ENCODE peak calls at places on chromosomes 16 and 17, in six cellular contexts. One of them, this sample, is unnamed.

GRCh38 chr16:84788968-84789371 is 30.8 kb upstream of the CRISPLD2 start:
- DNase-seq in fibroblast of villous mesenchyme: no peak
- DNase-seq in cardiac fibroblast: no peak
- DNase-seq in MV-4-11: no peak
- DNase-seq in PC-9: no peak
- DNase-seq in ecto neural progenitor cell: no peak
- DNase-seq in this sample: no peak

GRCh38 chr16:55656695-55657092 is 906 bp downstream of the SLC6A2 start:
- DNase-seq in MV-4-11: no peak
- DNase-seq in PC-9: no peak
- DNase-seq in cardiac fibroblast: no peak
- DNase-seq in ecto neural progenitor cell: no peak
- DNase-seq in fibroblast of villous mesenchyme: no peak
- DNase-seq in this sample: no peak

GRCh38 chr17:3845361-3845753 is 689 bp downstream of the NCBP3 start:
- DNase-seq in fibroblast of villous mesenchyme: peak
- DNase-seq in ecto neural progenitor cell: no peak
- DNase-seq in cardiac fibroblast: no peak
- DNase-seq in PC-9: peak
- DNase-seq in MV-4-11: no peak
- DNase-seq in this sample: peak

GRCh38 chr16:86618431-86619262 is 40.3 kb downstream of the FOXL1 start:
- DNase-seq in ecto neural progenitor cell: no peak
- DNase-seq in PC-9: no peak
- DNase-seq in fibroblast of villous mesenchyme: peak
- DNase-seq in MV-4-11: no peak
- DNase-seq in cardiac fibroblast: peak
- DNase-seq in this sample: peak

GRCh38 chr16:383326-384020 is 1.7 kb upstream of the PGAP6 start:
- DNase-seq in cardiac fibroblast: no peak
- DNase-seq in ecto neural progenitor cell: peak
- DNase-seq in fibroblast of villous mesenchyme: no peak
- DNase-seq in MV-4-11: no peak
- DNase-seq in PC-9: peak
- DNase-seq in this sample: no peak

GRCh38 chr17:80270836-80271235 is 10.2 kb downstream of the RNF213 start:
- DNase-seq in ecto neural progenitor cell: peak
- DNase-seq in cardiac fibroblast: peak
- DNase-seq in PC-9: peak
- DNase-seq in fibroblast of villous mesenchyme: peak
- DNase-seq in MV-4-11: no peak
- DNase-seq in this sample: peak

GRCh38 chr16:61926766-61927165 is 109.5 kb downstream of the CDH8 start:
- DNase-seq in ecto neural progenitor cell: no peak
- DNase-seq in fibroblast of villous mesenchyme: no peak
- DNase-seq in PC-9: no peak
- DNase-seq in MV-4-11: no peak
- DNase-seq in cardiac fibroblast: peak
- DNase-seq in this sample: no peak

GRCh38 chr17:68705331-68706166 is 104.4 kb upstream of the FAM20A start:
- DNase-seq in PC-9: no peak
- DNase-seq in fibroblast of villous mesenchyme: peak
- DNase-seq in cardiac fibroblast: peak
- DNase-seq in ecto neural progenitor cell: no peak
- DNase-seq in MV-4-11: peak
- DNase-seq in this sample: peak

GRCh38 chr17:70365098-70365583 is 195.8 kb downstream of the KCNJ2 start:
- DNase-seq in PC-9: no peak
- DNase-seq in ecto neural progenitor cell: no peak
- DNase-seq in MV-4-11: peak
- DNase-seq in fibroblast of villous mesenchyme: peak
- DNase-seq in cardiac fibroblast: peak
- DNase-seq in this sample: no peak

GRCh38 chr17:77892469-77893143 is 65.9 kb upstream of the TNRC6C start:
- DNase-seq in cardiac fibroblast: no peak
- DNase-seq in MV-4-11: no peak
- DNase-seq in PC-9: no peak
- DNase-seq in ecto neural progenitor cell: peak
- DNase-seq in fibroblast of villous mesenchyme: no peak
- DNase-seq in this sample: no peak

GRCh38 chr17:79001190-79002020 is 8.2 kb downstream of the CANT1 start:
- DNase-seq in fibroblast of villous mesenchyme: no peak
- DNase-seq in cardiac fibroblast: no peak
- DNase-seq in ecto neural progenitor cell: no peak
- DNase-seq in MV-4-11: no peak
- DNase-seq in PC-9: no peak
- DNase-seq in this sample: no peak

GRCh38 chr17:47883589-47884426 is 12.2 kb upstream of the SP2 start:
- DNase-seq in ecto neural progenitor cell: no peak
- DNase-seq in fibroblast of villous mesenchyme: peak
- DNase-seq in MV-4-11: no peak
- DNase-seq in PC-9: no peak
- DNase-seq in cardiac fibroblast: no peak
- DNase-seq in this sample: no peak